ENCODE peak calls at places on chromosome 20, in nine cellular contexts. One of them, this sample, is unnamed. For H3K27me3 and H3K36me3, the result is how much of the 10 kb centered on the place peaks cover.

GRCh38 chr20:59678951-59679350 is 74.6 kb downstream of the PHACTR3 start:
- DNase-seq in neural progenitor cell: no peak
- DNase-seq in Karpas-422: no peak
- DNase-seq in body of pancreas: no peak
- DNase-seq in adrenal gland: no peak
- DNase-seq in cardiac muscle cell: no peak
- DNase-seq in adipocyte: no peak
- DNase-seq in uterus: no peak
- DNase-seq in endodermal cell: no peak
- DNase-seq in this sample: no peak

GRCh38 chr20:2342243-2342642 is 38.5 kb upstream of the TGM6 start:
- DNase-seq in neural progenitor cell: no peak
- DNase-seq in Karpas-422: peak
- DNase-seq in body of pancreas: no peak
- DNase-seq in adrenal gland: no peak
- DNase-seq in cardiac muscle cell: no peak
- DNase-seq in adipocyte: no peak
- DNase-seq in uterus: no peak
- DNase-seq in endodermal cell: no peak
- DNase-seq in this sample: no peak

GRCh38 chr20:31606928-31607639 is 2.0 kb downstream of the ID1 start:
- DNase-seq in neural progenitor cell: peak
- DNase-seq in Karpas-422: no peak
- DNase-seq in body of pancreas: no peak
- DNase-seq in adrenal gland: peak
- DNase-seq in cardiac muscle cell: peak
- DNase-seq in adipocyte: peak
- DNase-seq in uterus: no peak
- DNase-seq in endodermal cell: peak
- DNase-seq in this sample: peak

GRCh38 chr20:45970646-45971424 is 1.2 kb downstream of the ZNF335 start:
- DNase-seq in neural progenitor cell: peak
- DNase-seq in Karpas-422: peak
- DNase-seq in body of pancreas: peak
- DNase-seq in adrenal gland: no peak
- DNase-seq in cardiac muscle cell: no peak
- DNase-seq in adipocyte: peak
- DNase-seq in uterus: no peak
- DNase-seq in endodermal cell: peak
- DNase-seq in this sample: peak

GRCh38 chr20:57252559-57253162 is 13.8 kb downstream of the BMP7 start:
- DNase-seq in neural progenitor cell: no peak
- DNase-seq in Karpas-422: no peak
- DNase-seq in body of pancreas: no peak
- DNase-seq in adrenal gland: no peak
- DNase-seq in cardiac muscle cell: no peak
- DNase-seq in adipocyte: no peak
- DNase-seq in uterus: no peak
- DNase-seq in endodermal cell: peak
- DNase-seq in this sample: no peak

GRCh38 chr20:53613748-53614147 is 20.1 kb upstream of the ZNF217 start:
- DNase-seq in neural progenitor cell: no peak
- DNase-seq in Karpas-422: no peak
- DNase-seq in body of pancreas: no peak
- DNase-seq in adrenal gland: no peak
- DNase-seq in cardiac muscle cell: no peak
- DNase-seq in adipocyte: peak
- DNase-seq in uterus: no peak
- DNase-seq in endodermal cell: no peak
- DNase-seq in this sample: no peak

GRCh38 chr20:2814587-2815051 is at the start of gene C20orf141:
- DNase-seq in neural progenitor cell: no peak
- DNase-seq in Karpas-422: no peak
- DNase-seq in body of pancreas: peak
- DNase-seq in adrenal gland: peak
- DNase-seq in cardiac muscle cell: no peak
- DNase-seq in adipocyte: peak
- DNase-seq in uterus: peak
- DNase-seq in endodermal cell: peak
- DNase-seq in this sample: peak

GRCh38 chr20:38723982-38724602 is at the start of gene SLC32A1:
- DNase-seq in neural progenitor cell: peak
- DNase-seq in Karpas-422: no peak
- DNase-seq in body of pancreas: no peak
- DNase-seq in adrenal gland: no peak
- DNase-seq in cardiac muscle cell: no peak
- DNase-seq in adipocyte: no peak
- DNase-seq in uterus: no peak
- DNase-seq in endodermal cell: peak
- DNase-seq in this sample: peak

GRCh38 chr20:2986466-2986865 is 57.0 kb upstream of the GNRH2 start:
- DNase-seq in neural progenitor cell: no peak
- DNase-seq in Karpas-422: no peak
- DNase-seq in body of pancreas: peak
- DNase-seq in adrenal gland: peak
- DNase-seq in cardiac muscle cell: no peak
- DNase-seq in adipocyte: peak
- DNase-seq in uterus: no peak
- DNase-seq in endodermal cell: no peak
- DNase-seq in this sample: no peak

GRCh38 chr20:57614490-57615471 is 5.4 kb downstream of the ZBP1 start:
- DNase-seq in neural progenitor cell: no peak
- DNase-seq in Karpas-422: no peak
- DNase-seq in body of pancreas: no peak
- DNase-seq in adrenal gland: no peak
- DNase-seq in cardiac muscle cell: no peak
- DNase-seq in adipocyte: no peak
- DNase-seq in uterus: no peak
- DNase-seq in endodermal cell: peak
- DNase-seq in this sample: no peak

GRCh38 chr20:24950836-24951525 is 1.9 kb downstream of the CST7 start:
- DNase-seq in neural progenitor cell: no peak
- DNase-seq in Karpas-422: no peak
- DNase-seq in body of pancreas: no peak
- DNase-seq in adrenal gland: no peak
- DNase-seq in cardiac muscle cell: no peak
- DNase-seq in adipocyte: no peak
- DNase-seq in uterus: peak
- DNase-seq in endodermal cell: no peak
- DNase-seq in this sample: peak

GRCh38 chr20:47969426-47969825 is 184.1 kb upstream of the SULF2 start:
- DNase-seq in neural progenitor cell: no peak
- DNase-seq in Karpas-422: no peak
- DNase-seq in body of pancreas: no peak
- DNase-seq in adrenal gland: no peak
- DNase-seq in cardiac muscle cell: no peak
- DNase-seq in adipocyte: no peak
- DNase-seq in uterus: no peak
- DNase-seq in endodermal cell: no peak
- DNase-seq in this sample: peak

GRCh38 chr20:11861479-11861878 is 56.2 kb upstream of the BTBD3 start:
- DNase-seq in neural progenitor cell: no peak
- DNase-seq in Karpas-422: no peak
- DNase-seq in body of pancreas: no peak
- DNase-seq in adrenal gland: peak
- DNase-seq in cardiac muscle cell: no peak
- DNase-seq in adipocyte: no peak
- DNase-seq in uterus: no peak
- DNase-seq in endodermal cell: no peak
- DNase-seq in this sample: no peak

GRCh38 chr20:61861054-61861841 is 204.4 kb downstream of the TAF4 start:
- DNase-seq in neural progenitor cell: no peak
- DNase-seq in Karpas-422: peak
- DNase-seq in body of pancreas: no peak
- DNase-seq in adrenal gland: no peak
- DNase-seq in cardiac muscle cell: no peak
- DNase-seq in adipocyte: no peak
- DNase-seq in uterus: no peak
- DNase-seq in endodermal cell: no peak
- DNase-seq in this sample: no peak

GRCh38 chr20:61861858-61862257 is 203.8 kb downstream of the TAF4 start:
- DNase-seq in neural progenitor cell: no peak
- DNase-seq in Karpas-422: no peak
- DNase-seq in body of pancreas: no peak
- DNase-seq in adrenal gland: no peak
- DNase-seq in cardiac muscle cell: no peak
- DNase-seq in adipocyte: no peak
- DNase-seq in uterus: no peak
- DNase-seq in endodermal cell: no peak
- DNase-seq in this sample: no peak

GRCh38 chr20:61859712-61860111 is 206.0 kb downstream of the TAF4 start:
- DNase-seq in neural progenitor cell: no peak
- DNase-seq in Karpas-422: no peak
- DNase-seq in body of pancreas: no peak
- DNase-seq in adrenal gland: no peak
- DNase-seq in cardiac muscle cell: no peak
- DNase-seq in adipocyte: no peak
- DNase-seq in uterus: no peak
- DNase-seq in endodermal cell: no peak
- DNase-seq in this sample: no peak

GRCh38 chr20:61857884-61858283 is 207.8 kb downstream of the TAF4 start:
- DNase-seq in neural progenitor cell: no peak
- DNase-seq in Karpas-422: no peak
- DNase-seq in body of pancreas: no peak
- DNase-seq in adrenal gland: no peak
- DNase-seq in cardiac muscle cell: no peak
- DNase-seq in adipocyte: no peak
- DNase-seq in uterus: no peak
- DNase-seq in endodermal cell: no peak
- DNase-seq in this sample: no peak

GRCh38 chr20:61860588-61860987 is 205.1 kb downstream of the TAF4 start:
- DNase-seq in neural progenitor cell: peak
- DNase-seq in Karpas-422: no peak
- DNase-seq in body of pancreas: no peak
- DNase-seq in adrenal gland: no peak
- DNase-seq in cardiac muscle cell: no peak
- DNase-seq in adipocyte: no peak
- DNase-seq in uterus: no peak
- DNase-seq in endodermal cell: no peak
- DNase-seq in this sample: no peak
- H3K27me3 ChIP-seq in neural progenitor cell: under half
- H3K27me3 ChIP-seq in Karpas-422: under half
- H3K27me3 ChIP-seq in body of pancreas: under half
- H3K27me3 ChIP-seq in adrenal gland: under half
- H3K27me3 ChIP-seq in cardiac muscle cell: under half
- H3K27me3 ChIP-seq in adipocyte: under half
- H3K27me3 ChIP-seq in uterus: under half
- H3K27me3 ChIP-seq in endodermal cell: under half
- H3K27me3 ChIP-seq in this sample: under half

DNA sequence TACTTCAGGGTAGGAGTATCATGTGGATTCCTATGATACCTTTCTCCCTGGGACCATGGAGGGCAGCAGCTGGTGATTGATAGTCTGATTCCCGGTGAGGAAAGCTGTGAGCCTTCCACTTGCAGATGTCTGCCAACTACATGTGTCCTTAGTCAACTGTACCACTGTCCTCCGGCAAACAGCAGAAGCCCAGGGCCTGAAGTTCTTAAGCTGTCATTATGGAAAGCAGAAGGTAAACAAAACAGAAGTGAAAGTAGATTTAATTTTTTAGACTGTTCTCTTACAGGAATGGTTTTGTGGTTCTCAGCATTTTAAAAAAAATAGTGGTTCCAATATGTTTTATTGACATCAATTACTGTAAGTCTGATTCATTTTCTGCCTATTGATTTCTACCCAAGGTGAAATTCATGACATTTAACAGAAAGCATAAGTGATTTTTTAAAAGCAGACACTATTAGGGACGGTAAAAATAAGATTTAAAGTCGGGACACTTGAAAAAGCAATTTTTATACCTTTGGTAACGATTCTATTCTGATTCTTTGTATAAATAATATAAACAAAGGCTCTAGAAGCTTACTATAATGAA is 36.6 kb downstream of the PTPN1 start:
- DNase-seq in neural progenitor cell: no peak
- DNase-seq in Karpas-422: peak
- DNase-seq in body of pancreas: peak
- DNase-seq in adrenal gland: peak
- DNase-seq in cardiac muscle cell: no peak
- DNase-seq in adipocyte: no peak
- DNase-seq in uterus: no peak
- DNase-seq in endodermal cell: no peak
- DNase-seq in this sample: no peak
- H3K4me3 ChIP-seq in neural progenitor cell: no peak
- H3K4me3 ChIP-seq in Karpas-422: no peak
- H3K4me3 ChIP-seq in body of pancreas: no peak
- H3K4me3 ChIP-seq in adrenal gland: no peak
- H3K4me3 ChIP-seq in cardiac muscle cell: no peak
- H3K4me3 ChIP-seq in adipocyte: no peak
- H3K4me3 ChIP-seq in uterus: no peak
- H3K4me3 ChIP-seq in endodermal cell: no peak
- H3K4me3 ChIP-seq in this sample: no peak

DNA sequence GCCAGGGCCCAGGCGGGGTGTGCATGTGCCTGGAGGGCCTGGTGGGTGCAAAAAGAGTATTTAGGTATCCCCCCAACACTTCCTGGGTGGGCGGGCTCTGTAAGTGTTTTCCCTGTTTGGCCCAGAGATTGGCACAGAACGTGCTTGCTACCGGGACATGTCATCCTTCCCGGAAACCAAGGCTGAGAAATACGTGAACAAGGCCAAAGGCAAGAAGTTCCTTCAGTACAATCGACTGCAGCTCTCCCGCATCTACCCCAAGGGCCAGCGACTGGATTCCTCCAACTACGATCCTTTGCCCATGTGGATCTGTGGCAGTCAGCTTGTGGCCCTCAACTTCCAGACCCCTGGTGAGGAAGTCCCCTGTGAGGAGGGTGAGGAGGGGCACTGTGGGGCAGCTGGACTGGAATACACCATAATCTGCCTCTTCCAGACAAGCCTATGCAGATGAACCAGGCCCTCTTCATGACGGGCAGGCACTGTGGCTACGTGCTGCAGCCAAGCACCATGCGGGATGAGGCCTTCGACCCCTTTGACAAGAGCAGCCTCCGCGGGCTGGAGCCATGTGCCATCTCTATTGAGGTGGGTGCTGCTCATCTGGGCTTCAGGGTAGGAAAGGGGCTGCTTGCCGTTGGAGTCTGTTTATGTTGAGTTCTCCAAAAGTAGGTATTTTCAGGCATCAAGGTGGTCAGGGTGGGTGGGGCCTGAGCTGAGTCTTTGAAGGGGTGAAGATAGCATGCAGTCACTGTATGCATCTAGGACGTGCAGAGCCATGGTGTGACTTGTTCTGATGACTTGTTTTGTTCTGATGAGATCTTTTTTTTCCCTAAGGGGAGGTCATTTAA is 35.2 kb downstream of the PLCG1 start:
- DNase-seq in neural progenitor cell: no peak
- DNase-seq in Karpas-422: no peak
- DNase-seq in body of pancreas: no peak
- DNase-seq in adrenal gland: peak
- DNase-seq in cardiac muscle cell: no peak
- DNase-seq in adipocyte: no peak
- DNase-seq in uterus: peak
- DNase-seq in endodermal cell: peak
- DNase-seq in this sample: peak
- H3K36me3 ChIP-seq in neural progenitor cell: under half
- H3K36me3 ChIP-seq in Karpas-422: under half
- H3K36me3 ChIP-seq in body of pancreas: under half
- H3K36me3 ChIP-seq in adrenal gland: under half
- H3K36me3 ChIP-seq in cardiac muscle cell: half or more
- H3K36me3 ChIP-seq in adipocyte: half or more
- H3K36me3 ChIP-seq in uterus: under half
- H3K36me3 ChIP-seq in endodermal cell: half or more
- H3K36me3 ChIP-seq in this sample: half or more

GRCh38 chr20:63056236-63057132 is 49.7 kb upstream of the BHLHE23 start:
- DNase-seq in neural progenitor cell: peak
- DNase-seq in Karpas-422: peak
- DNase-seq in body of pancreas: peak
- DNase-seq in adrenal gland: peak
- DNase-seq in cardiac muscle cell: peak
- DNase-seq in adipocyte: peak
- DNase-seq in uterus: no peak
- DNase-seq in endodermal cell: peak
- DNase-seq in this sample: peak
- H3K27me3 ChIP-seq in neural progenitor cell: half or more
- H3K27me3 ChIP-seq in Karpas-422: under half
- H3K27me3 ChIP-seq in body of pancreas: under half
- H3K27me3 ChIP-seq in adrenal gland: under half
- H3K27me3 ChIP-seq in cardiac muscle cell: under half
- H3K27me3 ChIP-seq in adipocyte: half or more
- H3K27me3 ChIP-seq in uterus: under half
- H3K27me3 ChIP-seq in endodermal cell: under half
- H3K27me3 ChIP-seq in this sample: under half